ENCODE peak calls at places on chromosomes 16 and 17, in five cellular contexts. O, V, Z, U and P are unnamed samples. For H3K36me3, the result is how much of the 10 kb centered on the place peaks cover.

GRCh38 chr16:82874672-82875071 is 247.9 kb downstream of the CDH13 start:
- DNase-seq in V (no peak), Z (no peak), O (no peak), U (no peak), P (no peak)

GRCh38 chr17:40348562-40349476 is 15.7 kb downstream of the GJD3 start:
- DNase-seq in O (no peak), U (peak), Z (no peak), V (no peak), P (no peak)

GRCh38 chr17:29848737-29849136 is 81.3 kb downstream of the SSH2 start:
- DNase-seq in O (no peak), U (no peak), V (no peak), Z (no peak), P (no peak)

GRCh38 chr17:27572665-27573064 is 58.3 kb upstream of the LGALS9 start:
- DNase-seq in U (no peak), O (no peak), Z (no peak), V (no peak), P (no peak)

GRCh38 chr16:86072328-86073102 is 173.6 kb downstream of the IRF8 start:
- DNase-seq in O (peak), U (peak), V (peak), Z (peak), P (peak)

GRCh38 chr17:67582632-67583230 is 135.0 kb upstream of the NOL11 start:
- DNase-seq in Z (no peak), V (no peak), O (no peak), U (peak), P (no peak)

GRCh38 chr17:9211133-9211765 is 189.9 kb downstream of the NTN1 start:
- DNase-seq in U (no peak), O (no peak), Z (peak), V (no peak), P (peak)

GRCh38 chr17:78029697-78030096 is 71.2 kb downstream of the TNRC6C start:
- DNase-seq in O (no peak), Z (no peak), U (no peak), V (no peak), P (no peak)

GRCh38 chr16:3770530-3770929 is 53.2 kb upstream of the TRAP1 start:
- DNase-seq in V (no peak), U (no peak), Z (peak), O (no peak), P (no peak)

GRCh38 chr17:37570527-37571093 is 38.6 kb downstream of the SYNRG start:
- DNase-seq in V (no peak), U (peak), Z (peak), O (peak), P (peak)

GRCh38 chr16:67015317-67015731 is 13.6 kb upstream of the CBFB start:
- DNase-seq in U (no peak), V (no peak), Z (no peak), O (no peak), P (peak)

GRCh38 chr17:4492762-4493561 is 5.7 kb upstream of the SPNS2 start:
- DNase-seq in V (no peak), Z (peak), O (peak), U (peak), P (peak)

GRCh38 chr17:73952498-73953205 is 250.8 kb upstream of the RPL38 start:
- DNase-seq in Z (no peak), U (peak), O (peak), V (no peak), P (no peak)

GRCh38 chr17:38352245-38353083 is 820 bp downstream of the SOCS7 start:
- DNase-seq in O (peak), U (peak), Z (peak), V (peak), P (peak)

GRCh38 chr16:16197966-16198365 is 25.3 kb downstream of the ABCC6 start:
- DNase-seq in U (no peak), Z (no peak), V (no peak), O (no peak), P (no peak)

GRCh38 chr16:23609929-23610328 is 13.8 kb upstream of the NDUFAB1 start:
- DNase-seq in O (no peak), U (no peak), V (no peak), Z (no peak), P (no peak)

GRCh38 chr16:23611936-23612335 is 15.8 kb upstream of the NDUFAB1 start:
- DNase-seq in Z (no peak), U (no peak), O (no peak), V (no peak), P (no peak)

DNA sequence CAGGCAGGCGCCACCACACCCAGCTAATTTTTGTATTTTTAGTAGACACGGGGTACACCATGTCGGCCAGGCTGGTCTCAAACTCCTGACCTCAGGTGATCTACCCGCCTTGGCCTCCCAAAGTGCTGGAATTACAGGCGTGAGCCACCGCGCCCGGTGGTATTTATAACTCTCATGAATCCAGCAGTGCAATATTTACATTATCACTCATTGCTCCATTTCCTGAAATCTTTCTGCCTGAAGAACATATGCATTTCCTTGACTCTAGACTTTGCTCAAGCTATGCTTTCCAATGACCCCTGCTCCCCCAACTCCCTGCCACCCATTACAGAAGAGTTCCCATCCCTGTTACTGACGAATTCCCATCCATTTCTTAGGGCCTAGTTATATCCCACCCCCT is 19.7 kb upstream of the NDUFAB1 start:
- DNase-seq in U (no peak), O (no peak), V (no peak), Z (peak), P (no peak)
- H3K36me3 ChIP-seq in U (under half), O (under half), V (under half), Z (under half), P (under half)

GRCh38 chr17:15965510-15965909 is 20.6 kb downstream of the ADORA2B start:
- DNase-seq in O (peak), U (no peak), V (no peak), Z (no peak), P (peak)
- H3K4me3 ChIP-seq in O (no peak), U (no peak), V (no peak), Z (no peak), P (no peak)

GRCh38 chr17:80632046-80632581 is 87.5 kb downstream of the RPTOR start:
- DNase-seq in Z (no peak), U (no peak), V (no peak), O (peak), P (no peak)
- H3K27ac ChIP-seq in Z (no peak), U (no peak), V (no peak), O (no peak), P (no peak)

GRCh38 chr17:70794757-70795156 is 625.4 kb downstream of the KCNJ2 start:
- DNase-seq in V (no peak), O (no peak), Z (no peak), U (no peak), P (no peak)

GRCh38 chr17:70796757-70797156 is 627.4 kb downstream of the KCNJ2 start:
- DNase-seq in V (no peak), Z (peak), U (no peak), O (no peak), P (no peak)

GRCh38 chr17:70791748-70792443 is 622.6 kb downstream of the KCNJ2 start:
- DNase-seq in O (no peak), Z (no peak), V (no peak), U (no peak), P (no peak)

GRCh38 chr17:70795620-70796019 is 626.3 kb downstream of the KCNJ2 start:
- DNase-seq in V (no peak), O (no peak), U (no peak), Z (no peak), P (no peak)

GRCh38 chr17:70797166-70797565 is 627.8 kb downstream of the KCNJ2 start:
- DNase-seq in V (no peak), U (no peak), O (no peak), Z (no peak), P (no peak)
- H3K36me3 ChIP-seq in V (under half), U (under half), O (under half), Z (under half), P (under half)